ENCODE peak calls at places on chromosome 9, in ten cellular contexts. E is dorsolateral prefrontal cortex, U is astrocyte of the hippocampus, I is neural crest cell, T is heart right ventricle, X is pancreas, B is NCI-H1092, H is NCI-H69, P is iPS-NIHi11, G is NCI-H2107. F is an unnamed sample.

GRCh38 chr9:114779352-114779845 is 26.4 kb downstream of the TNFSF15 start:
- DNase-seq in E (no peak), I (no peak), H (peak), T (peak), B (peak), G (no peak), X (peak), U (peak), P (peak), F (no peak)

GRCh38 chr9:81826541-81826906 is 101.7 kb upstream of the SPATA31D4 start:
- DNase-seq in P (no peak), T (peak), H (peak), U (peak), I (no peak), E (peak), X (no peak), B (peak), G (no peak), F (peak)

GRCh38 chr9:82987790-82988189 is 75.2 kb downstream of the RASEF start:
- DNase-seq in G (no peak), X (no peak), B (no peak), T (no peak), U (no peak), I (no peak), P (no peak), H (no peak), E (no peak), F (no peak)

GRCh38 chr9:96859461-96860198 is 5.3 kb upstream of the ZNF782 start:
- DNase-seq in H (peak), G (no peak), B (no peak), P (peak), T (no peak), I (no peak), E (no peak), U (peak), X (no peak), F (peak)

GRCh38 chr9:127927457-127928231 is 2.9 kb downstream of the PIP5KL1 start:
- DNase-seq in E (no peak), I (no peak), X (peak), U (no peak), T (no peak), H (peak), G (no peak), B (no peak), P (peak), F (no peak)

GRCh38 chr9:111399772-111400563 is 69.9 kb upstream of the OR2K2 start:
- DNase-seq in H (peak), P (peak), I (no peak), B (no peak), U (no peak), T (no peak), G (no peak), X (no peak), E (no peak), F (peak)

GRCh38 chr9:136059321-136059791 is 35.7 kb downstream of the NACC2 start:
- DNase-seq in H (no peak), P (no peak), X (no peak), B (no peak), I (no peak), T (no peak), E (no peak), U (no peak), G (no peak), F (no peak)

GRCh38 chr9:109250311-109250741 is 70.5 kb downstream of the EPB41L4B start:
- DNase-seq in T (no peak), B (no peak), H (peak), I (no peak), G (no peak), U (no peak), P (no peak), E (no peak), X (no peak), F (no peak)

GRCh38 chr9:134738869-134739659 is 97.5 kb downstream of the COL5A1 start:
- DNase-seq in I (peak), H (peak), E (peak), P (peak), U (peak), X (peak), B (peak), G (peak), T (peak), F (peak)

GRCh38 chr9:95494416-95495371 is 22.1 kb downstream of the PTCH1 start:
- DNase-seq in E (no peak), G (peak), U (no peak), P (peak), I (no peak), H (peak), T (no peak), X (peak), B (peak), F (no peak)

GRCh38 chr9:129316281-129317030 is 138.4 kb upstream of the IER5L start:
- DNase-seq in X (peak), U (no peak), B (no peak), T (no peak), P (no peak), I (no peak), G (no peak), H (no peak), E (no peak), F (no peak)

GRCh38 chr9:133973791-133974630 is 18.1 kb downstream of the VAV2 start:
- DNase-seq in G (no peak), B (no peak), I (no peak), T (no peak), U (no peak), H (no peak), X (peak), E (no peak), P (no peak), F (no peak)

GRCh38 chr9:124551472-124552339 is 44.5 kb upstream of the NR5A1 start:
- DNase-seq in I (peak), E (peak), T (no peak), X (no peak), P (peak), U (peak), B (no peak), G (no peak), H (peak), F (peak)

GRCh38 chr9:134218230-134218629 is 53.9 kb upstream of the RNU6ATAC start:
- DNase-seq in E (no peak), T (no peak), X (no peak), G (no peak), B (no peak), H (no peak), U (no peak), I (no peak), P (no peak), F (no peak)

GRCh38 chr9:7811679-7812078 is 12.1 kb upstream of the DMAC1 start:
- DNase-seq in G (no peak), H (peak), B (no peak), E (no peak), I (no peak), X (no peak), P (no peak), U (no peak), T (no peak), F (no peak)

GRCh38 chr9:134827993-134828392 is 52.6 kb upstream of the FCN2 start:
- DNase-seq in T (no peak), E (no peak), G (no peak), B (no peak), X (no peak), H (no peak), P (no peak), I (no peak), U (no peak), F (no peak)

GRCh38 chr9:81849631-81850259 is 78.5 kb upstream of the SPATA31D4 start:
- DNase-seq in E (no peak), X (no peak), I (no peak), H (no peak), P (no peak), U (no peak), G (no peak), T (no peak), B (no peak), F (no peak)

GRCh38 chr9:113511856-113512761 is 48.6 kb downstream of the RGS3 start:
- DNase-seq in B (no peak), G (no peak), I (no peak), U (no peak), H (no peak), X (no peak), T (no peak), E (no peak), P (no peak), F (peak)

GRCh38 chr9:89408628-89409101 is 89.2 kb downstream of the SEMA4D start:
- DNase-seq in T (no peak), I (no peak), P (no peak), X (no peak), B (no peak), E (no peak), H (peak), G (no peak), U (no peak), F (no peak)

GRCh38 chr9:35489313-35490154 is at the start of gene RUSC2:
- DNase-seq in G (peak), U (peak), X (peak), T (peak), I (peak), P (peak), H (peak), B (peak), E (peak), F (peak)

GRCh38 chr9:123176230-123176629 is 92.2 kb downstream of the STRBP start:
- DNase-seq in G (no peak), T (no peak), X (no peak), E (no peak), I (no peak), H (no peak), P (no peak), B (no peak), U (no peak), F (peak)

GRCh38 chr9:72896439-72896838 is 56.4 kb downstream of the ALDH1A1 start:
- DNase-seq in X (no peak), U (no peak), E (no peak), H (no peak), B (no peak), T (no peak), G (no peak), P (no peak), I (no peak), F (no peak)

GRCh38 chr9:109411818-109412352 is 86.2 kb downstream of the PTPN3 start:
- DNase-seq in T (no peak), H (peak), I (no peak), E (no peak), P (peak), U (peak), B (no peak), X (no peak), G (no peak), F (peak)

GRCh38 chr9:297104-297794 is 82.6 kb downstream of the DOCK8 start:
- DNase-seq in P (no peak), T (peak), I (no peak), B (no peak), U (peak), E (no peak), G (no peak), X (peak), H (no peak), F (no peak)

GRCh38 chr9:115109486-115109885 is 8.5 kb downstream of the TNC start:
- DNase-seq in X (no peak), G (no peak), E (no peak), T (no peak), P (no peak), U (peak), H (no peak), B (no peak), I (no peak), F (peak)

GRCh38 chr9:34546834-34547827 is 24.3 kb upstream of the ENHO start:
- DNase-seq in T (peak), X (peak), E (peak), I (peak), B (peak), H (peak), U (peak), G (peak), P (peak), F (peak)

GRCh38 chr9:23044549-23044948 is 597.9 kb downstream of the DMRTA1 start:
- DNase-seq in B (no peak), E (no peak), H (no peak), I (no peak), U (no peak), T (no peak), X (no peak), P (no peak), G (no peak), F (peak)

GRCh38 chr9:91428431-91428830 is 4.8 kb upstream of the NFIL3 start:
- DNase-seq in I (no peak), E (no peak), B (no peak), X (no peak), G (no peak), T (no peak), U (no peak), H (no peak), P (no peak), F (no peak)

F was measured in IMR-90.